ENCODE peak calls at places on chromosome 12, in ten cellular contexts. H, P, X, K, V, C, Y, I, S and D are unnamed samples. For H3K27me3 and H3K4me1, the result is how much of the 10 kb centered on the place peaks cover.

GRCh38 chr12:55654506-55655224 is 18.0 kb downstream of the OR10P1 start:
- DNase-seq in I (no peak), X (no peak), Y (no peak), K (no peak), V (no peak), S (no peak), H (no peak), P (no peak), C (no peak), D (no peak)

GRCh38 chr12:82937151-82937550 is 250.4 kb downstream of the TMTC2 start:
- DNase-seq in C (no peak), X (no peak), K (no peak), Y (no peak), P (peak), S (no peak), I (no peak), H (no peak), V (no peak), D (no peak)

GRCh38 chr12:67681145-67681778 is 32.7 kb downstream of the DYRK2 start:
- DNase-seq in C (no peak), I (no peak), H (peak), X (no peak), V (no peak), P (peak), S (no peak), K (peak), Y (no peak), D (no peak)

GRCh38 chr12:110531741-110532333 is 29.7 kb downstream of the RAD9B start:
- DNase-seq in S (peak), H (no peak), X (no peak), P (peak), C (no peak), K (no peak), I (no peak), V (no peak), Y (no peak), D (no peak)

GRCh38 chr12:13686243-13686642 is 295.2 kb downstream of the GRIN2B start:
- DNase-seq in K (no peak), P (no peak), H (no peak), S (no peak), V (no peak), C (no peak), Y (no peak), X (no peak), I (no peak), D (no peak)

GRCh38 chr12:40586823-40587222 is 105.4 kb upstream of the CNTN1 start:
- DNase-seq in Y (no peak), H (no peak), I (no peak), P (no peak), K (no peak), X (no peak), V (no peak), S (no peak), C (no peak), D (no peak)

GRCh38 chr12:131075611-131076010 is 121.9 kb downstream of the ADGRD1 start:
- DNase-seq in K (no peak), S (no peak), X (no peak), Y (peak), I (no peak), H (peak), P (no peak), V (no peak), C (no peak), D (no peak)

GRCh38 chr12:92080390-92081285 is 65.0 kb downstream of the BTG1 start:
- DNase-seq in X (no peak), P (peak), I (peak), H (no peak), C (no peak), Y (no peak), K (no peak), V (no peak), S (peak), D (peak)

GRCh38 chr12:28709996-28710685 is 438.9 kb upstream of the FAR2 start:
- DNase-seq in S (no peak), H (no peak), V (no peak), K (no peak), P (peak), C (no peak), Y (no peak), X (no peak), I (no peak), D (no peak)

DNA sequence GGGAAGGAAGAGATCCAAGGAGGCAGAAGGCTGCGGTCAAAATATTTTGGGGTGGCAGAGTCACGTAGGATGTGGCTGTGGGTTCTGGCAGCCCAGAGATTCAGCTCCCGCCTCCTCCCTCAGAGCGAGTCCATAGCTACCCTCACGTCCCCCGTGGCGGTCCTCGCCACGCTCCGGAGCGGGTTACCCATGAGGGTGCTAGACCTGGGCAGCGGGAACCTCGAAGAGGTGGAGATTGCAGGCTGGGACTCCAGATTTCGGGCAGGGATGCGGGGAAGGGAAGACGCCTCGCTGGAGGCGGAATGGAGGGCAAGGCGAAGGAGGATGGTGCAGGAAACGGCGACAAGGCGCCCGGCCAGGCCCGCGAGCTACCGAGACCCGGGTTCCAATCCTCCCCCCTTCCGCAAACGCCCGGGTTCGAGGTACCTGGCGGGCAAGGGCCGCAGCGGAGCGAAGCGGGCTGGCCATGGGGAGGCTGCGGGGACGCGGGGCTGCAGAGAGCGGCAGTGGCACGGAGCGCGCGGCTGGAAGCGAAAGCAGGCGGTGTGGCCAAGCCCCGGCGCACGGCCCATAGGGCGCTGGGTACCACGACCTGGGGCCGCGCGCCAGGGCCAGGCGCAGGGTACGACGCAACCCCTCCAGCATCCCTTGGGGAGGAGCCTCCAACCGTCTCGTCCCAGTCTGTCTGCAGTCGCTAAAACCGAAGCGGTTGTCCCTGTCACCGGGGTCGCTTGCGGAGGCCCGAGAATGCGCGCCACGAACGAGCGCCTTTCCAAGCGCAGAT is 46.2 kb downstream of the BCAT1 start:
- DNase-seq in H (peak), C (peak), I (no peak), V (no peak), P (peak), K (no peak), X (no peak), Y (no peak), S (no peak), D (no peak)
- H3K4me3 ChIP-seq in H (peak), C (peak), I (no peak), V (peak), P (peak), K (peak), X (no peak), Y (peak), S (peak), D (no peak)

DNA sequence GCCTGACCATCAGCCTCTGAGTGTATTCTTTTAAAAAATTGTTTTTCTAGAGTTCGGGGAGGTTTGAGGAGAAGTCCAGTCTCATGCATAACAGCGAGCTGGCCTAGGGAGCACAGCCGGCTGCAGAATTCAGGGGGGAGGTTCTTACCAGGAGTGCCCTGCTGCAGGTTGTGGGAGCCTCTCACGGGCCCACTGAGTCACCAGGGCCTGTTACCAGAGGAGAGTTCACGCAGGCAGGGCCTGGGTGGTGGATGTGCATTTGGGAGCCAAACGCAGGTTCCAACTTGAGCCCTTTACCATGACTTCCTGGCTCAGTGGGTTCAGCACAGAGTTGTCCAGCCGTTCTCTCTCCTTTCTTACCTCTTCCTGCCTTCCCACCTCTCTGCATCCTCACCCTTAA is 14.4 kb downstream of the CD9 start:
- DNase-seq in H (no peak), K (no peak), P (no peak), S (no peak), I (peak), V (no peak), C (no peak), Y (no peak), X (no peak), D (no peak)
- H3K27me3 ChIP-seq in H (under half), K (under half), P (under half), S (under half), I (under half), V (under half), C (under half), Y (under half), X (half or more), D (under half)

GRCh38 chr12:46523446-46523845 is 150.9 kb upstream of the SLC38A2 start:
- DNase-seq in Y (no peak), X (no peak), H (no peak), C (no peak), K (no peak), V (no peak), S (no peak), P (peak), I (no peak), D (no peak)
- H3K4me1 ChIP-seq in Y (under half), X (under half), H (under half), C (under half), K (under half), V (half or more), S (under half), P (under half), I (under half), D (under half)

GRCh38 chr12:1217191-1217949 is 226.3 kb downstream of the ERC1 start:
- DNase-seq in H (no peak), V (no peak), K (peak), X (no peak), I (peak), C (no peak), S (no peak), P (peak), Y (no peak), D (no peak)
- H3K4me3 ChIP-seq in H (no peak), V (no peak), K (no peak), X (no peak), I (peak), C (no peak), S (no peak), P (no peak), Y (no peak), D (no peak)

GRCh38 chr12:93571360-93571853 is 1.1 kb upstream of the SOCS2 start:
- DNase-seq in V (no peak), S (peak), C (peak), X (peak), K (peak), P (peak), Y (peak), H (peak), I (no peak), D (peak)
- H3K27me3 ChIP-seq in V (under half), S (under half), C (under half), X (under half), K (under half), P (under half), Y (under half), H (under half), I (under half), D (under half)

DNA sequence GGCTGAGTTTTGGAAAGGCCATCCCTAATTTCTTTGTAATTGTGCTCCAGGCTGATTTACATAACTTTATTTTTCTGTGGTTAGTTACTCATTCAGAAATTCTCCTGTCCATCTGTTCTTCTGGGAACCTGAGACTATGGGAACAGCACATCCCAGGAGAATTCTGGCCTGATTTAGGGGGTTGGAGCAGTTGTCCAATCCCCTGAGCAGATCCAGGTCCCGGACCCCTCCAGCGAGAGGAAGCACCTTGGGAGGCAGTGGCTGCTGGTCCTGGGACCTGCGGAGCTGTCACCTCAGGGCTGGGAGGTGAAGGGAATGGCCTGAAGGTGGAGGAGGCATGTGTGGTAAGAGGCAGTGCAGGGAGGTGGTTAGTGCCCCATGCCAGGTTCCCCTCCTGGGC is 40.4 kb downstream of the TSPAN9 start:
- DNase-seq in P (peak), C (no peak), X (no peak), Y (no peak), V (no peak), K (no peak), H (no peak), I (peak), S (no peak), D (no peak)
- H3K4me1 ChIP-seq in P (under half), C (under half), X (under half), Y (under half), V (half or more), K (under half), H (half or more), I (under half), S (under half), D (under half)

DNA sequence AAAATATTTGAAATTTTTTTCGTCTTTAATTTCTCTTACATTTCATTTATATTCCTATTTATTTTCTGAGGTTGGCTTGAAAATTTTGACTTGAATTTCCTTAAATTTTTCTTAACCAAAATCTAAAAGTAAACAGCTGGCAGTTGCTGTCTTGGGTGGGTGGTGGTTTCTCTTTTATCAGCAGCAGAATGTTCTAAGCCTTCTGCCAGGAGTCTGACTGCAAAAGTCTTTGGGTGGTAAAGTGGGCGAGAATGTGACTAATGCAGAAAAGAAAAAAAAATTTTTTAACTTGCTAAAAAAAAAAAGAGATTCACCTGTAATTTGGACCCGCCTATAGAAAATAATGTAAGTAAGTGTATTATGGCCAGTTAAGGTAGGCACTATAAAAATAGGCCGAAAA is 2.5 kb downstream of the FGFR1OP2 start:
- DNase-seq in I (no peak), P (peak), X (no peak), C (no peak), K (no peak), H (no peak), S (peak), Y (no peak), V (no peak), D (no peak)
- H3K4me3 ChIP-seq in I (no peak), P (peak), X (peak), C (no peak), K (no peak), H (no peak), S (peak), Y (no peak), V (no peak), D (no peak)

GRCh38 chr12:53703746-53704145 is 23.5 kb downstream of the CALCOCO1 start:
- DNase-seq in P (no peak), S (no peak), Y (no peak), K (no peak), C (no peak), X (no peak), V (no peak), I (no peak), H (no peak), D (no peak)

GRCh38 chr12:53698948-53699672 is 23.2 kb upstream of the ATP5MC2 start:
- DNase-seq in V (no peak), X (no peak), H (no peak), Y (no peak), I (no peak), C (no peak), K (no peak), S (no peak), P (no peak), D (no peak)

GRCh38 chr12:53699673-53700015 is 23.8 kb upstream of the ATP5MC2 start:
- DNase-seq in K (no peak), P (no peak), Y (no peak), I (no peak), H (no peak), C (no peak), X (no peak), V (no peak), S (no peak), D (no peak)

GRCh38 chr12:53701518-53702264 is 25.6 kb downstream of the CALCOCO1 start:
- DNase-seq in Y (peak), S (peak), P (peak), I (no peak), V (no peak), H (peak), X (peak), K (peak), C (no peak), D (peak)

DNA sequence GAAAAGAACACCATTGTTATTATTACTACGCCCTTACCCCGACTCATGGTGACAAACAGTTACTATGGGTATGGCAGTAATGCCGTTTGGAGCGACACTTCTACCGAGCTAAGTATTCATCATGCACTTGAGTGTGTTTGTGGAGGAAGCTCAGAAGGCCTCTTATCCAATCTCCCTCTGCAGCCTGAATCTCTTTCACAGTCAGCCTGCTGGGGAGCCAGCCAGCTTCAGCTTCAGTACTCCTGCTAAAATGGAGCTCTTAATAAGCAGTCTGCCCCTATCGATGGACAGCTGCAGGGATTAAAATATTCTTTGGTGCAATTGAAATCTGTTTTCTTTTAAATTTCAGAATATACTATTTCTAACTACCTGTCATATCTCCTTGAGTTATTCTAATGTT is 24.7 kb upstream of the ATP5MC2 start:
- DNase-seq in K (no peak), I (no peak), V (no peak), P (no peak), H (no peak), C (no peak), X (no peak), S (no peak), Y (no peak), D (no peak)
- H3K27me3 ChIP-seq in K (half or more), I (under half), V (half or more), P (under half), H (under half), C (half or more), X (half or more), S (under half), Y (half or more), D (half or more)

DNA sequence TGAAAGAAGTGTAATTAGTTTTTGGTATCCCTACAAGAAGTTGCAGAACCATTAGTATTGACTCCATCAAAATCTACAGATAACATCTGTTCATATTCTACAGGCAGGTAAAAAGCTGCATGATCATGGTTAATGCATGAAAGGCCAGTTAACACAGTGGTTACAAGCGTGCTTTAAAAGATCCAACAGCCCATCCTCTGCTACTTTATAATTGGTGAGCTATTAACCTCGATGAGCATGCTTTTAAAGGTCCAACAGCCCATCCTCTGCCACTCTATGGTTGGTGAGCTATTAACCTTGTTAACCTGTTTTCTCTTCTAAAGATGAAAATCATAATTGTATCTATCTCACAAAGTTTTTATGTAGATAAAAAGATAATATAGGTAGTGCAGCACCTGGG is 289.3 kb downstream of the DUSP6 start:
- DNase-seq in I (no peak), H (no peak), S (no peak), Y (no peak), P (no peak), X (no peak), C (no peak), V (no peak), K (no peak), D (no peak)
- H3K4me1 ChIP-seq in I (under half), H (under half), S (under half), Y (under half), P (under half), X (under half), C (under half), V (under half), K (under half), D (under half)